ENCODE peak calls at places on chromosomes 12 and 14, in five cellular contexts. I is H1, C is HCT116, S is HepG2, D is SK-N-SH. Y is an unnamed sample.

GRCh38 chr12:115433014-115433634 is 749.1 kb upstream of the TBX3 start:
- DNase-seq in I (no peak), C (no peak), S (peak), D (no peak), Y (no peak)

GRCh38 chr12:11833174-11833895 is 183.9 kb downstream of the ETV6 start:
- DNase-seq in I (no peak), C (no peak), S (no peak), D (no peak), Y (no peak)

GRCh38 chr12:116759783-116760581 is 21.9 kb downstream of the RNFT2 start:
- DNase-seq in I (no peak), C (peak), S (no peak), D (no peak), Y (no peak)

GRCh38 chr14:72024504-72024903 is 92.3 kb downstream of the RGS6 start:
- DNase-seq in I (no peak), C (no peak), S (no peak), D (no peak), Y (no peak)

GRCh38 chr14:94481468-94482131 is 5.6 kb upstream of the SERPINA9 start:
- DNase-seq in I (no peak), C (no peak), S (peak), D (no peak), Y (no peak)

GRCh38 chr14:45258073-45258472 is 5.1 kb upstream of the MIS18BP1 start:
- DNase-seq in I (no peak), C (no peak), S (no peak), D (no peak), Y (no peak)

GRCh38 chr14:100762901-100763300 is 36.2 kb downstream of the DLK1 start:
- DNase-seq in I (no peak), C (no peak), S (no peak), D (no peak), Y (no peak)

GRCh38 chr14:76923422-76924362 is 97.5 kb downstream of the LRRC74A start:
- DNase-seq in I (no peak), C (no peak), S (no peak), D (no peak), Y (no peak)

GRCh38 chr14:63897706-63898105 is 44.9 kb downstream of the SYNE2 start:
- DNase-seq in I (no peak), C (no peak), S (no peak), D (no peak), Y (no peak)

GRCh38 chr14:97791906-97792305 is 994.7 kb downstream of the VRK1 start:
- DNase-seq in I (no peak), C (no peak), S (no peak), D (no peak), Y (no peak)

GRCh38 chr12:96846313-96846712 is 60.7 kb upstream of the NEDD1 start:
- DNase-seq in I (no peak), C (no peak), S (no peak), D (no peak), Y (no peak)

GRCh38 chr12:69623970-69624369 is 13.3 kb upstream of the LRRC10 start:
- DNase-seq in I (no peak), C (no peak), S (no peak), D (peak), Y (no peak)

GRCh38 chr12:81245458-81245857 is 167.6 kb downstream of the ACSS3 start:
- DNase-seq in I (no peak), C (no peak), S (no peak), D (no peak), Y (no peak)
- TF ChIP-seq JUND in I (no peak), C (no peak), S (no peak), D (no peak), Y (no peak)

GRCh38 chr14:54652188-54652889 is 85.4 kb downstream of the SAMD4A start:
- DNase-seq in I (peak), C (peak), S (peak), D (no peak), Y (peak)
- TF ChIP-seq JUND in I (peak), C (peak), S (peak), D (peak), Y (peak)

DNA sequence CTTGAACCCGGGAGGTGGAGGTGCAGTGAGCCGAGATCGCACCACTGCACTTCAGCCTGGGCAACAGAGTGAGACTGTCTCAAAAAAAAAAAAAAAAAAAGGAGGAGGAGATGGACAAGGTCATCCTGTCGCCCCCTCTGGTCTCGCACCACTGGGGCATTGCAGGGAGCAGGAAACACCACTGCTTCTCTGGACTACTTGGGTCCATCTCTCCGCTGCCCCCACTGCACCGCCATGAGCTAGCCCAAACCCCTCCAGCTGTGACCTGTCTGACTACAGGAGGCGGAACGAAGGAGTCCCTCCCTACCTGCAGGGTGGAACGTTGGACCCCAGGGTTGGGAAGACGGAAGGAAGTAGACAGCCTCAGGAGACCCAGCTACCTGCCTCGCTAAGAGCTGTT is 18.2 kb upstream of the FAM222A start:
- DNase-seq in I (no peak), C (no peak), S (no peak), D (no peak), Y (no peak)
- TF ChIP-seq JUND in I (no peak), C (no peak), S (no peak), D (no peak), Y (no peak)

GRCh38 chr14:26180221-26180620 is 417.6 kb downstream of the NOVA1 start:
- DNase-seq in I (no peak), C (no peak), S (no peak), D (no peak), Y (no peak)
- TF ChIP-seq JUND in I (no peak), C (no peak), S (no peak), D (no peak), Y (no peak)